ENCODE peak calls at places on chromosome 14, in eight cellular contexts. N, Y, O, A, E, Z, P and F are unnamed samples. For H3K27me3, the result is how much of the 10 kb centered on the place peaks cover.

GRCh38 chr14:67004521-67004920 is 184.7 kb upstream of the GARIN2 start:
- DNase-seq in Y (no peak), A (no peak), O (no peak), P (no peak), E (no peak), N (no peak), Z (no peak), F (no peak)

GRCh38 chr14:100688598-100689499 is 37.8 kb upstream of the DLK1 start:
- DNase-seq in E (no peak), Y (no peak), P (no peak), Z (peak), N (no peak), O (no peak), A (no peak), F (no peak)

GRCh38 chr14:70721542-70721941 is 79.8 kb downstream of the TTC9 start:
- DNase-seq in Z (no peak), N (no peak), P (no peak), Y (no peak), A (no peak), O (no peak), E (no peak), F (no peak)

GRCh38 chr14:87628129-87628528 is 364.9 kb downstream of the GALC start:
- DNase-seq in E (no peak), Y (peak), P (no peak), O (peak), A (no peak), Z (no peak), N (peak), F (no peak)

GRCh38 chr14:64861916-64862315 is 17.8 kb downstream of the SPTB start:
- DNase-seq in A (no peak), Y (no peak), P (no peak), E (no peak), N (peak), O (no peak), Z (no peak), F (no peak)

GRCh38 chr14:80446356-80446755 is 235.1 kb upstream of the DIO2 start:
- DNase-seq in A (no peak), O (no peak), N (no peak), Y (no peak), Z (no peak), P (no peak), E (no peak), F (no peak)

GRCh38 chr14:92135269-92135668 is 13.5 kb downstream of the CPSF2 start:
- DNase-seq in O (no peak), Y (no peak), Z (peak), N (peak), E (no peak), A (no peak), P (no peak), F (no peak)

GRCh38 chr14:94181835-94182234 is 7.7 kb downstream of the PPP4R4 start:
- DNase-seq in P (no peak), N (no peak), Y (no peak), Z (no peak), A (no peak), O (no peak), E (no peak), F (no peak)

GRCh38 chr14:76947078-76947837 is 81.2 kb downstream of the IRF2BPL start:
- DNase-seq in A (peak), Z (peak), P (peak), N (peak), O (peak), Y (peak), E (peak), F (no peak)

GRCh38 chr14:29320261-29320660 is 553.7 kb downstream of the FOXG1 start:
- DNase-seq in A (no peak), E (no peak), Y (no peak), P (no peak), Z (no peak), N (no peak), O (no peak), F (no peak)

DNA sequence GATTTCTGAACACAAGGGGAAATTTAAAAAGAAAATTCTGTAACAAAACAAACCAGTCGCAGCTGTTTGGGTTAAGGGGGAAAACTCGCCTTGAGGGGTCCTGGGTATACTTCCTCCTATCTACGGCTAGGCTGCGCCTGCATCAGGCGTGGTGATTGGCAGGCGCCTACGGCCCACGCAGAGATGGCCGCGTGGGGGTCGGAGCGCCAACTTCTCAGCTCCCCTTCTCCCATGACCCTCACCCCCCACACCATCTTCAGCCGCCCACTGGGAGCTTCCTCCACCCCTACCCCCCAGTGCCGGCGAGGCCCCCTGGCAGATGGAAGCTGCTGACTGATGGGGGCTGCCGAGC is 12.2 kb downstream of the SIX1 start:
- DNase-seq in P (no peak), Z (no peak), E (no peak), Y (no peak), O (no peak), N (no peak), A (no peak), F (no peak)
- H3K27me3 ChIP-seq in P (under half), Z (under half), E (half or more), Y (under half), O (half or more), N (half or more), A (half or more), F (under half)

GRCh38 chr14:60506462-60506984 is 2.4 kb upstream of the SIX6 start:
- DNase-seq in Y (no peak), Z (no peak), P (peak), O (no peak), A (no peak), E (no peak), N (peak), F (no peak)
- H3K27me3 ChIP-seq in Y (under half), Z (under half), P (half or more), O (half or more), A (half or more), E (half or more), N (half or more), F (under half)

GRCh38 chr14:60317609-60318008 is 68.6 kb downstream of the PPM1A start:
- DNase-seq in O (no peak), N (peak), A (no peak), Z (no peak), E (no peak), P (peak), Y (no peak), F (no peak)
- H3K27me3 ChIP-seq in O (under half), N (under half), A (under half), Z (under half), E (under half), P (under half), Y (under half), F (under half)

DNA sequence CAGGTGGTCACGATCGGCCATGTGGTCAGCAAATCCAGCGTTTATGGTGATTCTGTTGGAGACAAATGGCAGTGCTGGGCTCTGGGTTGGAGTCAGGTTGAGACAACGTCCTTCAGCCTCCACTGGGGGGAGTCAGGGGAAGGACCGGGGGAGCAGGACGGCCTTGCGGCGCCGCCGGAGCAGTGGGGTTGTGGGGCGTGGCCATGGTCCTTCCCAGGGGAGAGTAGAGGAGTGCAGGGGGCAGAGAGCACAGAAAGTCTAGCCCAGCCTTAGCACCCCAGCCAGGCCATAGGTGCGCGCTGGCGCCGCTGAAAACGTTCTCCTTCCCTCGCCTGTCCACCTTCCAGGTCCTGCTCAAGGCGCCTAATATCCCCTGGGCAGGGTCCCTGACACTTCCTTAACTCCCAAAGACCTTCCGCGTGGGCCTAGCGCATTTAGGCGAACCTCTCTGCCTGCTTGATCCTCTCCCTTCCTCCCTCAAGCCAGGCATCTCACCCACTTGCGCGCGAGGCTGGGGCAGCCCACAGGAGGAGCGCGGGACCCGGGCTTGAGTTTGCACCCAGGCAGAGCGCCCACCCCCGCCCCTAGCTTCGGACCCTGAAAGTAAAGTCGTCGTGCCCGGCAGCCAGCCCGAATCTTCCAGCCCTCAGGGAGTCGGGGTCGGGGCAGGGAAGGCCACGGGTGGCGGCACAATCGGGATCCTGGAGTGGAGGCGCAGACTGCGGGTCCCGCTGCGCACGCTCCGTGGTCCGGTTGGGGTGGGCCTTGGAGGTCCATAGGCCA is 3.1 kb upstream of the KIF26A start:
- DNase-seq in O (peak), Y (peak), N (peak), E (no peak), A (peak), Z (no peak), P (peak), F (peak)
- H3K27me3 ChIP-seq in O (under half), Y (under half), N (under half), E (half or more), A (under half), Z (under half), P (under half), F (under half)

GRCh38 chr14:58887931-58888330 is 250.2 kb downstream of the DACT1 start:
- DNase-seq in A (no peak), N (no peak), Z (no peak), Y (no peak), O (no peak), P (no peak), E (no peak), F (no peak)
- H3K27me3 ChIP-seq in A (under half), N (under half), Z (under half), Y (under half), O (under half), P (under half), E (under half), F (under half)

GRCh38 chr14:105196228-105196960 is 15.3 kb upstream of the NUDT14 start:
- DNase-seq in A (no peak), P (peak), Y (peak), N (peak), Z (no peak), E (no peak), O (peak), F (no peak)
- H3K27me3 ChIP-seq in A (under half), P (under half), Y (under half), N (under half), Z (under half), E (half or more), O (under half), F (under half)

GRCh38 chr14:58740584-58740983 is 102.8 kb downstream of the DACT1 start:
- DNase-seq in A (no peak), P (no peak), Y (no peak), Z (no peak), O (no peak), E (no peak), N (no peak), F (no peak)

GRCh38 chr14:58738876-58739275 is 101.1 kb downstream of the DACT1 start:
- DNase-seq in P (no peak), Z (no peak), E (no peak), N (no peak), Y (no peak), A (no peak), O (no peak), F (no peak)

GRCh38 chr14:58737511-58737910 is 99.7 kb downstream of the DACT1 start:
- DNase-seq in Y (no peak), O (no peak), A (no peak), P (no peak), N (no peak), E (no peak), Z (no peak), F (no peak)

GRCh38 chr14:58738189-58738836 is 100.6 kb downstream of the DACT1 start:
- DNase-seq in N (no peak), Z (no peak), A (no peak), P (no peak), O (no peak), Y (no peak), E (no peak), F (no peak)

GRCh38 chr14:58739674-58740073 is 101.9 kb downstream of the DACT1 start:
- DNase-seq in A (no peak), Y (no peak), N (no peak), E (no peak), O (no peak), Z (no peak), P (no peak), F (no peak)
- H3K27me3 ChIP-seq in A (under half), Y (under half), N (under half), E (under half), O (under half), Z (under half), P (under half), F (under half)

GRCh38 chr14:74875941-74876913 is at the start of gene PROX2:
- DNase-seq in Y (no peak), O (no peak), N (peak), E (no peak), P (no peak), A (no peak), Z (no peak), F (no peak)
- H3K27me3 ChIP-seq in Y (under half), O (under half), N (under half), E (under half), P (under half), A (under half), Z (under half), F (under half)

DNA sequence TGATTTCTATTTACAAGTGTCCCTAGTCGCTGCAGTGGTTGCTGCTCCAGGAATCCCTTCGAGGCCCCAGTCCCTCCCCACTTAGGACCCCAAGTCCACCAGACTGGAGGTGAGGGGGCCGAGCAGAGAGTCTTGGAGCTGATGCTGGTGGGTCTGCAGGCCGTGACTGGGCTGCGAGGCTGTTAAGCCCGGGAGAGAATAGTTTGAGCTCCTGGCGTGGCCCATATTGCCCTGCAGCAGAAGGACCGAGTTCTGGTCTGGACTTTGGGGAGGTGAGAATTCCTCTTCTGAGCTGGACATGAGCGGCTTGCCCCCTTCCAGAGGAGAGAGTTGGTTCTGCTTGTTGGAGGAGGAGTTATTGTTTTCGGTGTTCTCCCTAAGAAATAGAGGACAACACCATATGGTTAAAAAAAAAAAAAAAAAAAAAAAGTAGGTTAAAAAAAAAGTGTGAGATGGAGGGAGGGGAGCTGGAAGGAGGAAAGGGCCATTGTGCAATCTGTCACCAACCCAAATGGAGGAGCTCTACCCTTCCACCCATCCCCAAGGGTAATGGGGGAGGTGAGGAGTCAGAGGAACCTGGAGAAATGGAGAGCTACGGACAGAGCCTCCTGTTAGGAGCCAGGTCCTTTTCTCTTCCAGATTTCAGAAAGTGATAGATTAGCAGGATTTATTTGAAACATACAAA is 2.9 kb downstream of the SIX1 start:
- DNase-seq in E (no peak), A (no peak), P (peak), Z (no peak), N (peak), O (no peak), Y (no peak), F (no peak)
- H3K27me3 ChIP-seq in E (half or more), A (half or more), P (half or more), Z (under half), N (half or more), O (half or more), Y (under half), F (under half)

DNA sequence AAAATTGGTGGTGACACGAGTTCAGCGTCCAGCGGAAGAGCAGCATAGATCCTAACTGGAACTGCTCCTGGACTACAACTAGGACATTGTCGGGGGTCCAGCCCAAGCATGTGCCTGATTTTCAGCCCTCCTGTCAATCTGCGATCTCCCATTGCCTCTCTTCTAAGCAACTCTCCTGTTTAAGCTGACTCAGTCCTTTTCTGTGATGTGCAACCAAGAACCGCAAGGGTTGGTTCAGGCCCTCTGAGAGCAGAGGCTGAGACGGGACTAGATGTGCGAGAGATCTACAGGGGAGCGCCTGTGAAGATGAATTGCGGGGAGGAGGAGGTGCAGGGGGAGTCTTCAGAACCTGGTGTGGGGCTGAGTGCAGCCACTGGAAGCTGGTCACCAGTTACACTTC is 3.7 kb upstream of the PAPLN start:
- DNase-seq in A (no peak), Z (no peak), N (no peak), O (no peak), P (no peak), Y (no peak), E (peak), F (no peak)
- H3K27me3 ChIP-seq in A (under half), Z (under half), N (under half), O (under half), P (under half), Y (under half), E (under half), F (under half)